ENCODE peak calls at places on chromosome 13, in nine cellular contexts. M is AG08395, L is GM12865, B is hypothalamus, X is RPMI7951, G is left lobe of liver, E is GM20000, H is left cardiac atrium, R is B cell. N is an unnamed sample.

GRCh38 chr13:26722321-26722720 is 38.3 kb downstream of the GPR12 start:
- DNase-seq in M (no peak), L (no peak), B (no peak), X (no peak), G (no peak), E (no peak), H (no peak), R (no peak), N (no peak)

GRCh38 chr13:66635526-66635925 is 594.6 kb downstream of the PCDH9 start:
- DNase-seq in M (peak), L (no peak), B (no peak), X (no peak), G (no peak), E (no peak), H (no peak), R (no peak), N (peak)

GRCh38 chr13:49908637-49909036 is 27.5 kb downstream of the SPRYD7 start:
- DNase-seq in M (no peak), L (no peak), B (no peak), X (no peak), G (no peak), E (no peak), H (no peak), R (no peak), N (no peak)

GRCh38 chr13:113337556-113337955 is 26.4 kb downstream of the GRTP1 start:
- DNase-seq in M (no peak), L (no peak), B (no peak), X (no peak), G (no peak), E (no peak), H (no peak), R (no peak), N (no peak)

GRCh38 chr13:43154083-43154739 is 130.8 kb downstream of the DNAJC15 start:
- DNase-seq in M (no peak), L (no peak), B (no peak), X (no peak), G (no peak), E (no peak), H (no peak), R (no peak), N (no peak)

GRCh38 chr13:110593430-110594130 is 21.8 kb upstream of the NAXD start:
- DNase-seq in M (peak), L (peak), B (no peak), X (peak), G (no peak), E (peak), H (no peak), R (no peak), N (peak)

GRCh38 chr13:24651718-24652345 is 28.4 kb upstream of the ATP12A start:
- DNase-seq in M (no peak), L (no peak), B (no peak), X (no peak), G (no peak), E (no peak), H (no peak), R (no peak), N (no peak)

GRCh38 chr13:39263033-39263432 is 224.8 kb downstream of the NHLRC3 start:
- DNase-seq in M (peak), L (peak), B (peak), X (peak), G (peak), E (peak), H (peak), R (no peak), N (no peak)

GRCh38 chr13:48486362-48486761 is 46.5 kb downstream of the RCBTB2 start:
- DNase-seq in M (no peak), L (no peak), B (no peak), X (no peak), G (no peak), E (no peak), H (no peak), R (no peak), N (no peak)

GRCh38 chr13:73136776-73137175 is 78.0 kb downstream of the KLF5 start:
- DNase-seq in M (no peak), L (no peak), B (no peak), X (no peak), G (no peak), E (no peak), H (no peak), R (no peak), N (no peak)

GRCh38 chr13:100235311-100235901 is 146.5 kb downstream of the PCCA start:
- DNase-seq in M (peak), L (peak), B (no peak), X (peak), G (no peak), E (peak), H (no peak), R (no peak), N (peak)

GRCh38 chr13:99806671-99807070 is 164.9 kb downstream of the ZIC5 start:
- DNase-seq in M (no peak), L (no peak), B (no peak), X (peak), G (no peak), E (no peak), H (no peak), R (no peak), N (no peak)

GRCh38 chr13:73327579-73327978 is 268.8 kb downstream of the KLF5 start:
- DNase-seq in M (no peak), L (no peak), B (no peak), X (no peak), G (no peak), E (no peak), H (no peak), R (no peak), N (no peak)

GRCh38 chr13:85194482-85194881 is 604.7 kb downstream of the SLITRK6 start:
- DNase-seq in M (no peak), L (no peak), B (no peak), X (no peak), G (no peak), E (no peak), H (no peak), R (no peak), N (no peak)

GRCh38 chr13:91482427-91482826 is 84.0 kb downstream of the GPC5 start:
- DNase-seq in M (no peak), L (no peak), B (no peak), X (no peak), G (no peak), E (no peak), H (no peak), R (no peak), N (peak)

GRCh38 chr13:76882431-76882830 is 3.8 kb downstream of the KCTD12 start:
- DNase-seq in M (peak), L (peak), B (no peak), X (peak), G (no peak), E (no peak), H (no peak), R (no peak), N (no peak)

GRCh38 chr13:101327844-101328243 is 88.5 kb downstream of the NALCN start:
- DNase-seq in M (no peak), L (no peak), B (no peak), X (peak), G (no peak), E (no peak), H (no peak), R (no peak), N (no peak)

GRCh38 chr13:98309569-98310335 is 132.7 kb upstream of the RNF113B start:
- DNase-seq in M (no peak), L (no peak), B (no peak), X (no peak), G (no peak), E (no peak), H (no peak), R (no peak), N (no peak)